ENCODE peak calls at places on chromosomes 3 and 15, in nine cellular contexts. One of them, this sample, is unnamed.
A peak's percentile ranks its signal among the peaks of the same experiment; 100 is the strongest.

GRCh38 chr3:67610458-67610857 is 44.0 kb downstream of the SUCLG2 start:
- DNase-seq in uterus: no peak
- DNase-seq in GM06990: no peak
- DNase-seq in sigmoid colon: no peak
- DNase-seq in cardiac muscle cell: peak; percentile 29
- DNase-seq in lung: no peak
- DNase-seq in GM23338: no peak
- DNase-seq in CD8-positive, alpha-beta T cell: no peak
- DNase-seq in hepatocyte: no peak
- DNase-seq in this sample: no peak

GRCh38 chr3:83928903-83929302 is 1029.9 kb upstream of the CADM2 start:
- DNase-seq in cardiac muscle cell: peak; percentile 0
- DNase-seq in lung: no peak
- DNase-seq in hepatocyte: no peak
- DNase-seq in GM06990: no peak
- DNase-seq in uterus: no peak
- DNase-seq in sigmoid colon: no peak
- DNase-seq in GM23338: no peak
- DNase-seq in CD8-positive, alpha-beta T cell: no peak
- DNase-seq in this sample: no peak

GRCh38 chr15:46251873-46252272 is 617.0 kb downstream of the SQOR start:
- DNase-seq in GM23338: peak; percentile 15
- DNase-seq in cardiac muscle cell: no peak
- DNase-seq in sigmoid colon: no peak
- DNase-seq in hepatocyte: no peak
- DNase-seq in GM06990: no peak
- DNase-seq in lung: no peak
- DNase-seq in CD8-positive, alpha-beta T cell: no peak
- DNase-seq in uterus: no peak
- DNase-seq in this sample: no peak

GRCh38 chr15:47897525-47897924 is 180.2 kb downstream of the SEMA6D start:
- DNase-seq in sigmoid colon: no peak
- DNase-seq in hepatocyte: no peak
- DNase-seq in GM23338: no peak
- DNase-seq in GM06990: no peak
- DNase-seq in lung: no peak
- DNase-seq in CD8-positive, alpha-beta T cell: no peak
- DNase-seq in uterus: no peak
- DNase-seq in cardiac muscle cell: no peak
- DNase-seq in this sample: no peak

GRCh38 chr3:62562596-62562995 is 189.2 kb upstream of the FEZF2 start:
- DNase-seq in cardiac muscle cell: peak; percentile 56
- DNase-seq in sigmoid colon: no peak
- DNase-seq in lung: no peak
- DNase-seq in GM06990: no peak
- DNase-seq in hepatocyte: no peak
- DNase-seq in uterus: no peak
- DNase-seq in CD8-positive, alpha-beta T cell: no peak
- DNase-seq in GM23338: no peak
- DNase-seq in this sample: no peak

GRCh38 chr3:153973722-153974121 is 147.5 kb upstream of the ARHGEF26 start:
- DNase-seq in CD8-positive, alpha-beta T cell: no peak
- DNase-seq in uterus: no peak
- DNase-seq in GM06990: no peak
- DNase-seq in GM23338: no peak
- DNase-seq in cardiac muscle cell: no peak
- DNase-seq in hepatocyte: no peak
- DNase-seq in lung: no peak
- DNase-seq in sigmoid colon: no peak
- DNase-seq in this sample: no peak

GRCh38 chr3:127665586-127665985 is 7.2 kb upstream of the ABTB1 start:
- DNase-seq in CD8-positive, alpha-beta T cell: no peak
- DNase-seq in GM23338: no peak
- DNase-seq in GM06990: no peak
- DNase-seq in hepatocyte: no peak
- DNase-seq in cardiac muscle cell: no peak
- DNase-seq in uterus: no peak
- DNase-seq in sigmoid colon: no peak
- DNase-seq in lung: no peak
- DNase-seq in this sample: no peak

GRCh38 chr3:55534876-55535275 is 47.8 kb upstream of the WNT5A start:
- DNase-seq in GM23338: no peak
- DNase-seq in cardiac muscle cell: no peak
- DNase-seq in GM06990: no peak
- DNase-seq in CD8-positive, alpha-beta T cell: no peak
- DNase-seq in sigmoid colon: no peak
- DNase-seq in uterus: no peak
- DNase-seq in hepatocyte: no peak
- DNase-seq in lung: no peak
- DNase-seq in this sample: no peak

GRCh38 chr3:132904-133303 is 63.7 kb upstream of the CHL1 start:
- DNase-seq in GM23338: no peak
- DNase-seq in cardiac muscle cell: no peak
- DNase-seq in uterus: no peak
- DNase-seq in CD8-positive, alpha-beta T cell: no peak
- DNase-seq in sigmoid colon: no peak
- DNase-seq in hepatocyte: no peak
- DNase-seq in lung: no peak
- DNase-seq in GM06990: no peak
- DNase-seq in this sample: no peak

GRCh38 chr15:70016511-70016994 is 81.2 kb downstream of the TLE3 start:
- DNase-seq in lung: no peak
- DNase-seq in CD8-positive, alpha-beta T cell: no peak
- DNase-seq in cardiac muscle cell: no peak
- DNase-seq in GM23338: no peak
- DNase-seq in GM06990: peak; percentile 73
- DNase-seq in hepatocyte: no peak
- DNase-seq in uterus: no peak
- DNase-seq in sigmoid colon: no peak
- DNase-seq in this sample: peak; percentile 38

GRCh38 chr15:45612790-45613415 is 21.9 kb upstream of the SQOR start:
- DNase-seq in GM06990: no peak
- DNase-seq in uterus: no peak
- DNase-seq in CD8-positive, alpha-beta T cell: no peak
- DNase-seq in sigmoid colon: no peak
- DNase-seq in cardiac muscle cell: peak; percentile 29
- DNase-seq in lung: no peak
- DNase-seq in GM23338: no peak
- DNase-seq in hepatocyte: no peak
- DNase-seq in this sample: no peak

GRCh38 chr3:114639171-114639570 is 345.3 kb downstream of the TIGIT start:
- DNase-seq in hepatocyte: no peak
- DNase-seq in GM23338: no peak
- DNase-seq in cardiac muscle cell: no peak
- DNase-seq in GM06990: no peak
- DNase-seq in sigmoid colon: no peak
- DNase-seq in CD8-positive, alpha-beta T cell: no peak
- DNase-seq in uterus: no peak
- DNase-seq in lung: no peak
- DNase-seq in this sample: no peak

GRCh38 chr3:86973440-86973839 is 17.5 kb downstream of the VGLL3 start:
- DNase-seq in sigmoid colon: no peak
- DNase-seq in CD8-positive, alpha-beta T cell: no peak
- DNase-seq in cardiac muscle cell: peak; percentile 93
- DNase-seq in uterus: no peak
- DNase-seq in hepatocyte: peak; percentile 56
- DNase-seq in GM06990: no peak
- DNase-seq in GM23338: no peak
- DNase-seq in lung: no peak
- DNase-seq in this sample: no peak

GRCh38 chr3:59246719-59247401 is 197.0 kb upstream of the CFAP20DC start:
- DNase-seq in sigmoid colon: no peak
- DNase-seq in uterus: no peak
- DNase-seq in GM23338: no peak
- DNase-seq in hepatocyte: no peak
- DNase-seq in lung: no peak
- DNase-seq in cardiac muscle cell: no peak
- DNase-seq in CD8-positive, alpha-beta T cell: no peak
- DNase-seq in GM06990: peak; percentile 68
- DNase-seq in this sample: no peak

GRCh38 chr3:142180761-142181362 is 31.5 kb upstream of the TFDP2 start:
- DNase-seq in CD8-positive, alpha-beta T cell: peak; percentile 6
- DNase-seq in hepatocyte: peak; percentile 42
- DNase-seq in GM06990: no peak
- DNase-seq in lung: no peak
- DNase-seq in uterus: peak; percentile 35
- DNase-seq in GM23338: peak; percentile 71
- DNase-seq in sigmoid colon: no peak
- DNase-seq in cardiac muscle cell: peak; percentile 68
- DNase-seq in this sample: peak; percentile 25

GRCh38 chr3:173567997-173568396 is 170.5 kb downstream of the NLGN1 start:
- DNase-seq in CD8-positive, alpha-beta T cell: no peak
- DNase-seq in lung: no peak
- DNase-seq in uterus: no peak
- DNase-seq in GM06990: no peak
- DNase-seq in cardiac muscle cell: no peak
- DNase-seq in sigmoid colon: no peak
- DNase-seq in hepatocyte: no peak
- DNase-seq in GM23338: no peak
- DNase-seq in this sample: no peak

GRCh38 chr15:74394090-74394846 is 26.8 kb upstream of the CYP11A1 start:
- DNase-seq in hepatocyte: no peak
- DNase-seq in CD8-positive, alpha-beta T cell: no peak
- DNase-seq in cardiac muscle cell: no peak
- DNase-seq in uterus: no peak
- DNase-seq in GM23338: no peak
- DNase-seq in sigmoid colon: no peak
- DNase-seq in lung: no peak
- DNase-seq in GM06990: peak; percentile 66
- DNase-seq in this sample: no peak

GRCh38 chr3:66993082-66993481 is 5.0 kb upstream of the KBTBD8 start:
- DNase-seq in uterus: no peak
- DNase-seq in sigmoid colon: no peak
- DNase-seq in cardiac muscle cell: no peak
- DNase-seq in lung: no peak
- DNase-seq in GM23338: peak; percentile 34
- DNase-seq in GM06990: no peak
- DNase-seq in hepatocyte: no peak
- DNase-seq in CD8-positive, alpha-beta T cell: no peak
- DNase-seq in this sample: no peak

GRCh38 chr3:107241217-107241616 is 136.0 kb upstream of the CCDC54 start:
- DNase-seq in cardiac muscle cell: no peak
- DNase-seq in lung: peak; percentile 55
- DNase-seq in GM06990: peak; percentile 23
- DNase-seq in hepatocyte: peak; percentile 25
- DNase-seq in CD8-positive, alpha-beta T cell: no peak
- DNase-seq in GM23338: peak; percentile 31
- DNase-seq in uterus: peak; percentile 27
- DNase-seq in sigmoid colon: no peak
- DNase-seq in this sample: peak; percentile 37

GRCh38 chr3:24590344-24590880 is 95.8 kb upstream of the THRB start:
- DNase-seq in lung: no peak
- DNase-seq in cardiac muscle cell: no peak
- DNase-seq in uterus: no peak
- DNase-seq in hepatocyte: peak; percentile 24
- DNase-seq in CD8-positive, alpha-beta T cell: no peak
- DNase-seq in GM23338: no peak
- DNase-seq in GM06990: no peak
- DNase-seq in sigmoid colon: no peak
- DNase-seq in this sample: no peak

GRCh38 chr3:97804471-97804870 is 17.3 kb upstream of the CRYBG3 start:
- DNase-seq in cardiac muscle cell: no peak
- DNase-seq in uterus: no peak
- DNase-seq in hepatocyte: no peak
- DNase-seq in CD8-positive, alpha-beta T cell: no peak
- DNase-seq in lung: no peak
- DNase-seq in GM06990: no peak
- DNase-seq in sigmoid colon: no peak
- DNase-seq in GM23338: no peak
- DNase-seq in this sample: no peak

GRCh38 chr3:16362781-16363180 is 97.8 kb downstream of the OXNAD1 start:
- DNase-seq in GM06990: no peak
- DNase-seq in lung: no peak
- DNase-seq in sigmoid colon: no peak
- DNase-seq in uterus: no peak
- DNase-seq in cardiac muscle cell: no peak
- DNase-seq in GM23338: no peak
- DNase-seq in CD8-positive, alpha-beta T cell: no peak
- DNase-seq in hepatocyte: no peak
- DNase-seq in this sample: no peak
- H3K36me3 ChIP-seq in GM06990: peaks cover 32% of the 10 kb centered on the region
- H3K36me3 ChIP-seq in lung: peaks cover 14% of the 10 kb centered on the region
- H3K36me3 ChIP-seq in sigmoid colon: no peaks in the 10 kb centered on the region
- H3K36me3 ChIP-seq in uterus: no peaks in the 10 kb centered on the region
- H3K36me3 ChIP-seq in cardiac muscle cell: no peaks in the 10 kb centered on the region
- H3K36me3 ChIP-seq in GM23338: no peaks in the 10 kb centered on the region
- H3K36me3 ChIP-seq in CD8-positive, alpha-beta T cell: peaks cover 14% of the 10 kb centered on the region
- H3K36me3 ChIP-seq in hepatocyte: no peaks in the 10 kb centered on the region
- H3K36me3 ChIP-seq in this sample: no peaks in the 10 kb centered on the region

GRCh38 chr3:19046440-19046839 is 101.9 kb upstream of the KCNH8 start:
- DNase-seq in GM23338: peak; percentile 3
- DNase-seq in GM06990: no peak
- DNase-seq in sigmoid colon: no peak
- DNase-seq in CD8-positive, alpha-beta T cell: no peak
- DNase-seq in hepatocyte: no peak
- DNase-seq in uterus: no peak
- DNase-seq in cardiac muscle cell: peak; percentile 0
- DNase-seq in lung: no peak
- DNase-seq in this sample: no peak
- TF ChIP-seq CTCF in GM23338: no peak
- TF ChIP-seq CTCF in GM06990: peak; percentile 18
- TF ChIP-seq CTCF in sigmoid colon: no peak
- TF ChIP-seq CTCF in CD8-positive, alpha-beta T cell: peak; percentile 20
- TF ChIP-seq CTCF in hepatocyte: peak; percentile 24
- TF ChIP-seq CTCF in uterus: no peak
- TF ChIP-seq CTCF in cardiac muscle cell: no peak
- TF ChIP-seq CTCF in lung: no peak
- TF ChIP-seq CTCF in this sample: peak; percentile 16

GRCh38 chr15:44588541-44588940 is 51.6 kb downstream of the EIF3J start:
- DNase-seq in cardiac muscle cell: no peak
- DNase-seq in uterus: no peak
- DNase-seq in sigmoid colon: no peak
- DNase-seq in CD8-positive, alpha-beta T cell: no peak
- DNase-seq in lung: no peak
- DNase-seq in hepatocyte: no peak
- DNase-seq in GM23338: no peak
- DNase-seq in GM06990: no peak
- DNase-seq in this sample: no peak
- H3K36me3 ChIP-seq in cardiac muscle cell: peaks cover 70% of the 10 kb centered on the region
- H3K36me3 ChIP-seq in uterus: no peaks in the 10 kb centered on the region
- H3K36me3 ChIP-seq in sigmoid colon: peaks cover 43% of the 10 kb centered on the region
- H3K36me3 ChIP-seq in CD8-positive, alpha-beta T cell: peaks cover 42% of the 10 kb centered on the region
- H3K36me3 ChIP-seq in lung: peaks cover 37% of the 10 kb centered on the region
- H3K36me3 ChIP-seq in hepatocyte: peaks cover 4% of the 10 kb centered on the region
- H3K36me3 ChIP-seq in GM23338: peaks cover 22% of the 10 kb centered on the region
- H3K36me3 ChIP-seq in GM06990: peaks cover 24% of the 10 kb centered on the region
- H3K36me3 ChIP-seq in this sample: peaks cover 74% of the 10 kb centered on the region

DNA sequence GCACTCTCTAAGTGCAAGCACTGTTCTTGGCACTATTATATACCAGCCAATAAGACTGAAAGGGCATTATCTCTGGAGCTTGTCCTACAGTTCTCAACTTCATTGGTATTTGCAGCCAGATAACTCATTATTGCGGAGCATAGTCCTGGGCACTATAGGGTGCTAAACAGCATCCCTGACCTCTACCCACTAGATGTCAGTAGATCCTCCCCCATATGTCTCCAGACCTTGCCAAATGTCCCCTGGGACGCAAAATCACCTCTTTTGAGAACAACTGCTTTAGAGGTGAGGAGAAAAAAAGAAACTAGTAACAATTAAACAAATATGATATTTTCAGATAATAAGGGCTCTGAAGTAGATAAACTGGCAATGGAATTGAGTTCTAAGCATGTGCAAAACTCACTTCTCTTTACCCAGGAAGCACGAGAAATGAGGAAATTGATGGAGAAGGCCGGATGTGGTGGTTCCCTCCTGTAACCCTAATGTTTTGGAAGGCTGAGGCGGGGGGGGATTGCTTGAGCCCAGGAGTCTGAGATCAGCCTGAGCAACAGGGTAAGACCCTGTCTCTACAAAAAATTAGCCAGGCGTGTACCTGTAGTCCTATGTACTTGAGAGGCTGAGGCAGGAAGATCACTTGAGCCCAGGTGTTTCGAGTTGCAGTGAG is 61.4 kb downstream of the FRMD4B start:
- DNase-seq in cardiac muscle cell: no peak
- DNase-seq in lung: no peak
- DNase-seq in hepatocyte: no peak
- DNase-seq in uterus: no peak
- DNase-seq in sigmoid colon: no peak
- DNase-seq in GM23338: peak; percentile 68
- DNase-seq in CD8-positive, alpha-beta T cell: no peak
- DNase-seq in GM06990: no peak
- DNase-seq in this sample: no peak
- TF ChIP-seq CTCF in cardiac muscle cell: peak; percentile 3
- TF ChIP-seq CTCF in lung: no peak
- TF ChIP-seq CTCF in hepatocyte: peak; percentile 19
- TF ChIP-seq CTCF in uterus: no peak
- TF ChIP-seq CTCF in sigmoid colon: no peak
- TF ChIP-seq CTCF in GM23338: peak; percentile 85
- TF ChIP-seq CTCF in CD8-positive, alpha-beta T cell: peak; percentile 11
- TF ChIP-seq CTCF in GM06990: peak; percentile 74
- TF ChIP-seq CTCF in this sample: no peak